ENCODE peak calls at places on chromosomes 1 and 21, in four cellular contexts. B is BJ; X is neural progenitor cell; L is stimulated activated CD8-positive, alpha-beta memory T cell treated with anti-CD3 and anti-CD28 coated beads, Interleukin-7, amount 100 ng/mL, for 24 hours. S is an unnamed sample.

GRCh38 chr1:91884459-91885290 is 1.3 kb downstream of the TGFBR3 start:
- DNase-seq in L (no peak), B (no peak), X (peak), S (no peak)

GRCh38 chr1:13687361-13687760 is 12.6 kb upstream of the PRDM2 start:
- DNase-seq in L (no peak), X (no peak), B (no peak), S (no peak)

GRCh38 chr1:159188375-159188788 is 16.3 kb upstream of the ACKR1 start:
- DNase-seq in B (no peak), L (no peak), X (peak), S (peak)

GRCh38 chr1:184212649-184213314 is 161.3 kb downstream of the TSEN15 start:
- DNase-seq in B (peak), L (no peak), X (no peak), S (no peak)

GRCh38 chr1:156493749-156494148 is 6.8 kb downstream of the MEF2D start:
- DNase-seq in L (no peak), X (no peak), B (no peak), S (no peak)

GRCh38 chr1:209095627-209096595 is 487.6 kb upstream of the CAMK1G start:
- DNase-seq in L (no peak), B (peak), X (no peak), S (no peak)

GRCh38 chr1:169844941-169845608 is 48.6 kb downstream of the SCYL3 start:
- DNase-seq in B (no peak), X (no peak), L (no peak), S (no peak)

GRCh38 chr1:156477526-156478249 is 22.9 kb downstream of the MEF2D start:
- DNase-seq in L (no peak), X (no peak), B (no peak), S (no peak)

GRCh38 chr1:205598841-205599666 is 32.8 kb downstream of the ELK4 start:
- DNase-seq in X (no peak), L (no peak), B (no peak), S (no peak)

GRCh38 chr1:94989911-94990463 is 63.1 kb upstream of the CNN3 start:
- DNase-seq in L (no peak), X (no peak), B (no peak), S (no peak)

GRCh38 chr1:115306146-115306545 is 31.9 kb downstream of the NGF start:
- DNase-seq in X (no peak), L (no peak), B (no peak), S (peak)

GRCh38 chr1:24005163-24005562 is 25.0 kb upstream of the SRSF10 start:
- DNase-seq in X (no peak), B (no peak), L (no peak), S (no peak)

GRCh38 chr21:45162115-45162514 is 87.7 kb downstream of the ADARB1 start:
- DNase-seq in L (no peak), X (no peak), B (no peak), S (no peak)

GRCh38 chr1:22847709-22848108 is 125.0 kb downstream of the LACTBL1 start:
- DNase-seq in B (no peak), L (no peak), X (no peak), S (no peak)

GRCh38 chr1:29753771-29754607 is 517.7 kb downstream of the PTPRU start:
- DNase-seq in L (no peak), B (no peak), X (no peak), S (no peak)

GRCh38 chr1:228082975-228083870 is 715 bp downstream of the ARF1 start:
- DNase-seq in X (peak), L (no peak), B (no peak), S (no peak)

GRCh38 chr1:15633756-15634420 is 16.6 kb downstream of the DDI2 start:
- DNase-seq in B (no peak), L (no peak), X (no peak), S (no peak)

GRCh38 chr1:31231802-31232201 is 7.9 kb downstream of the NKAIN1 start:
- DNase-seq in L (no peak), B (no peak), X (no peak), S (no peak)

GRCh38 chr21:33070921-33071877 is 1.3 kb downstream of the OLIG1 start:
- DNase-seq in X (peak), L (no peak), B (no peak), S (no peak)

GRCh38 chr1:34985063-34985770 is at the start of gene TMEM35B:
- DNase-seq in L (peak), B (no peak), X (peak), S (no peak)

GRCh38 chr1:68470388-68470970 is 20.7 kb upstream of the RPE65 start:
- DNase-seq in L (no peak), X (no peak), B (no peak), S (no peak)

GRCh38 chr1:22636369-22636768 is at the start of gene C1QA:
- DNase-seq in B (no peak), L (no peak), X (no peak), S (no peak)

GRCh38 chr21:44925027-44925755 is 4.5 kb upstream of the ITGB2 start:
- DNase-seq in L (no peak), X (no peak), B (no peak), S (no peak)

GRCh38 chr1:45543599-45544417 is 6.8 kb upstream of the AKR1A1 start:
- DNase-seq in B (no peak), X (no peak), L (peak), S (no peak)

S was measured in DMS153.